ENCODE peak calls at places on chromosomes 11 and 22, in six cellular contexts. F, U, C, V, W and Z are unnamed samples.
A peak's percentile ranks its signal among the peaks of the same experiment; 100 is the strongest.

GRCh38 chr22:36368359-36368983 is 19.3 kb downstream of the MYH9 start:
- DNase-seq in F (no peak), U (peak; percentile 52), C (peak; percentile 76), V (no peak), W (peak; percentile 66), Z (no peak)

GRCh38 chr11:75203138-75203537 is 37.4 kb upstream of the TPBGL start:
- DNase-seq in F (no peak), U (no peak), C (no peak), V (no peak), W (peak; percentile 39), Z (no peak)

GRCh38 chr11:123880912-123881311 is 4.6 kb downstream of the TMEM225 start:
- DNase-seq in F (no peak), U (no peak), C (no peak), V (no peak), W (no peak), Z (no peak)

GRCh38 chr11:71434576-71435130 is 13.5 kb downstream of the DHCR7 start:
- DNase-seq in F (no peak), U (peak; percentile 43), C (no peak), V (no peak), W (no peak), Z (no peak)

GRCh38 chr22:38284042-38284402 is 11.2 kb upstream of the TMEM184B start:
- DNase-seq in F (no peak), U (no peak), C (no peak), V (peak; percentile 69), W (no peak), Z (no peak)

GRCh38 chr11:46130286-46130937 is 9.2 kb upstream of the PHF21A start:
- DNase-seq in F (no peak), U (no peak), C (no peak), V (no peak), W (no peak), Z (no peak)

GRCh38 chr22:37636186-37636948 is 3.1 kb upstream of the SH3BP1 start:
- DNase-seq in F (no peak), U (no peak), C (no peak), V (peak; percentile 52), W (peak; percentile 82), Z (no peak)

GRCh38 chr11:126034880-126035279 is 27.8 kb downstream of the CDON start:
- DNase-seq in F (no peak), U (no peak), C (no peak), V (no peak), W (no peak), Z (no peak)

GRCh38 chr11:134521001-134521400 is 109.0 kb upstream of the B3GAT1 start:
- DNase-seq in F (no peak), U (no peak), C (no peak), V (no peak), W (no peak), Z (no peak)

GRCh38 chr11:26830757-26831156 is 108.9 kb upstream of the SLC5A12 start:
- DNase-seq in F (no peak), U (no peak), C (no peak), V (no peak), W (no peak), Z (no peak)

GRCh38 chr11:134585666-134586285 is 173.7 kb upstream of the B3GAT1 start:
- DNase-seq in F (no peak), U (no peak), C (no peak), V (no peak), W (no peak), Z (no peak)

GRCh38 chr11:103673773-103674172 is 362.7 kb upstream of the DDI1 start:
- DNase-seq in F (no peak), U (no peak), C (peak; percentile 64), V (no peak), W (no peak), Z (no peak)

GRCh38 chr11:60831501-60832079 is 10.3 kb upstream of the CCDC86 start:
- DNase-seq in F (no peak), U (no peak), C (peak; percentile 51), V (no peak), W (no peak), Z (no peak)

GRCh38 chr11:20611892-20612291 is 12.5 kb downstream of the SLC6A5 start:
- DNase-seq in F (no peak), U (no peak), C (no peak), V (no peak), W (no peak), Z (no peak)

GRCh38 chr11:58006940-58007339 is 16.7 kb upstream of the OR9Q1 start:
- DNase-seq in F (no peak), U (no peak), C (peak; percentile 76), V (no peak), W (no peak), Z (no peak)

GRCh38 chr22:45968003-45968650 is 8.8 kb downstream of the WNT7B start:
- DNase-seq in F (no peak), U (no peak), C (no peak), V (no peak), W (no peak), Z (no peak)

GRCh38 chr11:122668562-122669090 is 13.1 kb downstream of the UBASH3B start:
- DNase-seq in F (no peak), U (no peak), C (peak; percentile 20), V (peak; percentile 63), W (no peak), Z (no peak)

GRCh38 chr11:117820071-117820470 is 4.5 kb downstream of the FXYD2 start:
- DNase-seq in F (no peak), U (no peak), C (no peak), V (no peak), W (peak; percentile 76), Z (no peak)

GRCh38 chr11:32527776-32528175 is 55.9 kb upstream of the EIF3M start:
- DNase-seq in F (no peak), U (no peak), C (no peak), V (no peak), W (no peak), Z (no peak)

GRCh38 chr11:14065153-14065552 is 102.6 kb downstream of the SPON1 start:
- DNase-seq in F (no peak), U (no peak), C (no peak), V (no peak), W (peak; percentile 70), Z (no peak)

GRCh38 chr22:50525991-50526848 is 822 bp upstream of the SCO2 start:
- DNase-seq in F (peak; percentile 81), U (peak; percentile 95), C (peak; percentile 73), V (peak; percentile 44), W (peak; percentile 93), Z (peak; percentile 85)

DNA sequence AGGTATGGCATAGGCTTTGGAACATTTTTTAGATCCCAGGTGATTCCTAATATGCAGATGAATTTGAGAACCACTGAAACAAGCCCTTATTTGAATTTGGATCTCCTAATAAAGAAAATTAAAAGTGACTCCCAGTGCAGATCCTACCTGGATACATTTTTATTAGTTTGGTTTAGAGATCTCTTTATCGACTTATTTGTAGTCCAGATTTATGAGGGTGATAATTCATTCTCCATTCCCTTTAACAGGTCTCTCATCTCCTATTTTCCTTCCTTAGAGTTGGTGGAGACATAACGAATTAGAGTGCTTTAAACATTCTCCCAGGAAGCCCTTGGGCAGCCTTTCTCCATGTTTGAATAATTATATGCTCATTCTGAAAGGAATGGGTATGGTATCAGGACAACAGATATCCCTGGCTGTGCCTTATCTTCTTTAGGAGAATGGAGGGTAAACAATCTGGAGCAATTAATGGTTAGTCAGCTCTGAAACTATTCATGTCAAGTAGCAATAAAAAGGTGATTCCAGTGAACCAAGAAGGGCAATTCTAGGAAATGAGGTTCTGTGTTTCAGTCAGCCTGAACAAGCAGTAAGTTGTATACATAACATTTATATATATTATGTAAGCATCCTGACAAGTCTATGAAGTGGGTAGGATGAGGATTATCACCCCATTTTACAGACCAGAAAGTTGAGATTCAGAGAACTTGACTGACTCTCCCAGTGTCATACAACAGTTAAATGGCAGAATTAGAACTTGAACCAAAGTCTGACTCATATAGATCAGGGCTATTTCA is 53.9 kb upstream of the RCE1 start:
- DNase-seq in F (no peak), U (no peak), C (no peak), V (no peak), W (no peak), Z (no peak)
- H3K27ac ChIP-seq in F (no peak overlapping the region), U (no peak overlapping the region), C (no peak overlapping the region), V (no peak overlapping the region), W (peak overlapping the region; percentile 66), Z (no peak overlapping the region)

GRCh38 chr11:975824-976223 is 50.2 kb downstream of the AP2A2 start:
- DNase-seq in F (no peak), U (no peak), C (peak; percentile 44), V (peak; percentile 22), W (no peak), Z (no peak)

GRCh38 chr11:976431-977160 is 50.9 kb downstream of the AP2A2 start:
- DNase-seq in F (no peak), U (peak; percentile 78), C (no peak), V (no peak), W (no peak), Z (no peak)

GRCh38 chr11:978073-978720 is 52.5 kb downstream of the AP2A2 start:
- DNase-seq in F (no peak), U (no peak), C (no peak), V (no peak), W (no peak), Z (no peak)

GRCh38 chr11:980438-981365 is 55.0 kb downstream of the AP2A2 start:
- DNase-seq in F (no peak), U (no peak), C (no peak), V (no peak), W (no peak), Z (no peak)

GRCh38 chr11:978781-979180 is 53.1 kb downstream of the AP2A2 start:
- DNase-seq in F (no peak), U (no peak), C (no peak), V (no peak), W (no peak), Z (no peak)
- H3K27ac ChIP-seq in F (no peak overlapping the region), U (no peak overlapping the region), C (no peak overlapping the region), V (no peak overlapping the region), W (no peak overlapping the region), Z (no peak overlapping the region)

DNA sequence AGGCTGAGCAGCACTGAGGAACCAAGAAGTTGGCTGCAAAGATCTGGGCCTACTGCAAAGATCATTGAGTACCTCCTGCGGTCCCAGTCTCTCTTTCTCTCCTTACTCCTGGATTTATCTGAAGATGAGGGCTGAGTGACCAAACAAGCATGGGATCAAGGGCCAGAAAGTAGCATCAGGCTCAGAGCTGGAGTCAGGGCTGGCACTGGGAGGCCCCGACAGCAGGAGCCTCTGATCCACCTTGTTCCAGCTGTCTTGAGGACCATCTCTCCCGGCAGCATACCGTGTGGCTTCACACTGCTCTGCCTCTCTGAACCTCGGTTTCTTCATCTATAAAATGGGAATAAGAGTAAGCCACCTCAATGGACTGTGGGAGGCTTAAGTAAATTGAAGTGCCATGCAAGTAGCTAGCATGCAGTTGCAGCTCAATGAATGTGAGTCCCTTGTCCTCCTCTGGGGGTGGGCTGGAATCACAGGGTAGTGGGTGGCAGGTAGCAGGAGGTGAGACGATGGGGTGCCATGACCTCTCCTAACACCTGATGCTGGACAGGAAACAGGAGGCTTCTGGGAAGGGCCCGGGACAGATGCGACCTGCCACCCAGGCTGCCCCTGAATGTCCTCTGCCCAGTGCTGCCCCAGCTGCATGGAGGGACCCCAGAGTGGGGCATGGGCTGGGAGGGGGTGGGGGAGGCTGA is 52.5 kb upstream of the PRDM11 start:
- DNase-seq in F (no peak), U (no peak), C (no peak), V (no peak), W (peak; percentile 40), Z (no peak)
- H3K27ac ChIP-seq in F (no peak overlapping the region), U (no peak overlapping the region), C (no peak overlapping the region), V (no peak overlapping the region), W (no peak overlapping the region), Z (no peak overlapping the region)

DNA sequence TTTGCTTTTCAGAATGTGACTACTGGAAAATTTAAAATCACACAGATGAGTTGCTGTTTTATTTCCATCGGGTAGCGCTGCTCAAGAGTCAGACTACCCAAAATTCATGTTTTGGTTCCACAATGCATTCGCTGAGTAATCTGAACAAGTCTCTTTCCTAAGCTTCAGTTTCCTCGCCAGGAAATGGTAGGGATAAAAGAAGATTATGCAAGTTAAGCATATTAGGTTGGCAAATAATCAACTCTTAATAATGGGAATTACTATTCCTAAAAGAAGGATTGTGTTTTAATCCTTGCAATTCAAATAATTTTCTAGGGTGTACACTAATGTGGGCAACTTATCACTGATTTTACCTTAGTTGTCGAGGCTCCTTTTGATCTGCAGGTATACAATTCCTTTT is 326.5 kb downstream of the LARGE1 start:
- DNase-seq in F (no peak), U (no peak), C (no peak), V (no peak), W (no peak), Z (no peak)
- H3K27ac ChIP-seq in F (no peak overlapping the region), U (no peak overlapping the region), C (no peak overlapping the region), V (no peak overlapping the region), W (no peak overlapping the region), Z (no peak overlapping the region)